ENCODE peak calls at places on chromosomes 6 and 20, in nine cellular contexts. W is aorta; T is H7; R is A549; N is GM12865; F is right lobe of liver; M is CD8-positive, alpha-beta memory T cell; C is IMR-90; A is small intestine. Z is an unnamed sample.

GRCh38 chr6:146149770-146150169 is 120.9 kb downstream of the GRM1 start:
- DNase-seq in C (no peak), N (no peak), F (no peak), T (no peak), A (no peak), M (no peak), W (no peak), R (no peak), Z (no peak)

GRCh38 chr20:4952229-4952628 is 49.1 kb downstream of the SLC23A2 start:
- DNase-seq in W (no peak), R (no peak), C (no peak), F (no peak), M (no peak), A (no peak), T (no peak), N (no peak), Z (no peak)

GRCh38 chr6:55713411-55713810 is 134.4 kb upstream of the HMGCLL1 start:
- DNase-seq in C (peak), T (no peak), M (no peak), F (no peak), N (peak), R (peak), A (peak), W (no peak), Z (peak)

GRCh38 chr6:161922631-161923119 is 648.8 kb upstream of the AGPAT4 start:
- DNase-seq in A (peak), C (peak), F (peak), N (peak), M (no peak), R (peak), T (peak), W (no peak), Z (peak)

GRCh38 chr20:50189681-50190250 is 864 bp upstream of the CEBPB start:
- DNase-seq in T (peak), N (no peak), F (peak), A (peak), M (peak), R (peak), W (peak), C (no peak), Z (peak)

GRCh38 chr20:3889489-3890409 is 562 bp downstream of the PANK2 start:
- DNase-seq in A (peak), T (peak), M (peak), F (peak), C (no peak), R (peak), W (peak), N (peak), Z (peak)

GRCh38 chr20:45343867-45344721 is 4.1 kb downstream of the SDC4 start:
- DNase-seq in M (no peak), W (peak), R (peak), T (no peak), F (peak), N (no peak), A (peak), C (peak), Z (peak)

GRCh38 chr20:57032847-57033246 is 233.6 kb downstream of the BMP7 start:
- DNase-seq in T (no peak), W (no peak), N (no peak), F (no peak), A (no peak), C (no peak), R (no peak), M (no peak), Z (no peak)

GRCh38 chr6:11770546-11771466 is 7.8 kb downstream of the ADTRP start:
- DNase-seq in M (no peak), A (peak), F (peak), T (peak), N (peak), W (peak), C (peak), R (peak), Z (peak)

GRCh38 chr6:36947570-36948351 is 6.8 kb upstream of the PI16 start:
- DNase-seq in A (no peak), R (no peak), C (peak), W (no peak), M (peak), T (no peak), N (no peak), F (peak), Z (no peak)

GRCh38 chr6:132907915-132908314 is 93.5 kb downstream of the RPS12 start:
- DNase-seq in R (no peak), W (no peak), F (no peak), C (peak), N (no peak), T (no peak), A (no peak), M (no peak), Z (peak)

GRCh38 chr20:10219452-10219791 is 792 bp downstream of the SNAP25 start:
- DNase-seq in R (peak), F (peak), A (peak), T (peak), M (peak), W (peak), N (peak), C (peak), Z (peak)

GRCh38 chr6:143180205-143180604 is 119.5 kb downstream of the AIG1 start:
- DNase-seq in W (no peak), C (no peak), M (no peak), F (no peak), T (no peak), A (no peak), N (no peak), R (no peak), Z (no peak)

GRCh38 chr6:163626073-163626867 is 211.8 kb downstream of the QKI start:
- DNase-seq in M (no peak), R (no peak), A (no peak), T (no peak), N (no peak), F (no peak), C (no peak), W (no peak), Z (no peak)

GRCh38 chr6:16239798-16240123 is 1.4 kb downstream of the GMPR start:
- DNase-seq in W (no peak), M (no peak), N (no peak), A (peak), C (peak), T (peak), F (peak), R (peak), Z (no peak)

GRCh38 chr20:47233333-47234188 is 122.9 kb downstream of the ZMYND8 start:
- DNase-seq in F (peak), M (no peak), N (no peak), R (no peak), A (no peak), C (peak), W (no peak), T (no peak), Z (peak)

GRCh38 chr6:31143148-31143547 is 4.3 kb upstream of the PSORS1C2 start:
- DNase-seq in R (no peak), A (no peak), N (no peak), C (peak), W (peak), M (no peak), F (no peak), T (peak), Z (peak)

GRCh38 chr6:53546256-53546655 is 1.4 kb upstream of the GCLC start:
- DNase-seq in N (no peak), A (no peak), M (no peak), C (peak), R (no peak), T (no peak), F (no peak), W (no peak), Z (peak)

GRCh38 chr6:31780507-31781243 is 3.5 kb upstream of the VWA7 start:
- DNase-seq in W (no peak), T (peak), C (no peak), A (no peak), N (no peak), F (no peak), M (no peak), R (no peak), Z (no peak)

GRCh38 chr6:100344761-100345160 is 120.0 kb downstream of the SIM1 start:
- DNase-seq in C (peak), W (no peak), M (no peak), R (no peak), F (no peak), T (no peak), A (no peak), N (no peak), Z (peak)

GRCh38 chr20:34083137-34083536 is 28.9 kb downstream of the EIF2S2 start:
- DNase-seq in T (no peak), F (peak), N (no peak), A (peak), C (peak), R (peak), W (peak), M (no peak), Z (peak)

GRCh38 chr6:16901777-16902176 is 140.5 kb upstream of the ATXN1 start:
- DNase-seq in R (no peak), M (no peak), W (peak), N (no peak), C (peak), T (no peak), F (peak), A (no peak), Z (peak)

GRCh38 chr20:57616143-57616951 is 3.9 kb downstream of the ZBP1 start:
- DNase-seq in C (no peak), A (no peak), M (no peak), W (peak), N (no peak), T (peak), R (no peak), F (no peak), Z (no peak)

GRCh38 chr6:96466149-96466863 is 55.3 kb upstream of the UFL1 start:
- DNase-seq in M (no peak), A (no peak), W (no peak), T (no peak), R (no peak), C (no peak), F (no peak), N (peak), Z (no peak)

GRCh38 chr6:6085928-6086668 is 79.4 kb upstream of the NRN1 start:
- DNase-seq in T (peak), C (no peak), A (no peak), M (no peak), N (peak), F (no peak), W (peak), R (no peak), Z (no peak)

GRCh38 chr6:14986370-14986769 is 259.5 kb upstream of the JARID2 start:
- DNase-seq in A (peak), W (no peak), C (no peak), F (no peak), N (no peak), M (no peak), R (no peak), T (no peak), Z (no peak)

GRCh38 chr6:138620630-138621029 is 121.3 kb upstream of the NHSL1 start:
- DNase-seq in M (no peak), N (no peak), W (no peak), T (no peak), R (no peak), C (no peak), A (no peak), F (no peak), Z (no peak)

GRCh38 chr20:4681441-4681840 is 40.3 kb upstream of the PRND start:
- DNase-seq in A (no peak), C (no peak), T (no peak), F (no peak), N (no peak), W (no peak), M (no peak), R (no peak), Z (no peak)

GRCh38 chr6:83365931-83366330 is 64.9 kb downstream of the ME1 start:
- DNase-seq in R (no peak), M (no peak), N (no peak), T (no peak), W (no peak), C (peak), A (peak), F (no peak), Z (peak)

GRCh38 chr20:32440069-32440757 is 82.1 kb downstream of the ASXL1 start:
- DNase-seq in F (peak), W (no peak), M (no peak), N (no peak), T (peak), A (no peak), C (no peak), R (no peak), Z (no peak)

GRCh38 chr6:101396552-101397173 is 3.2 kb downstream of the GRIK2 start:
- DNase-seq in N (peak), M (no peak), W (peak), A (peak), R (peak), F (peak), C (peak), T (peak), Z (peak)

GRCh38 chr20:24895898-24896658 is 53.0 kb upstream of the CST7 start:
- DNase-seq in R (no peak), M (no peak), F (no peak), W (no peak), T (no peak), N (no peak), C (no peak), A (no peak), Z (no peak)

GRCh38 chr6:121847806-121848522 is 412.5 kb downstream of the GJA1 start:
- DNase-seq in M (no peak), A (no peak), T (no peak), W (no peak), R (no peak), N (no peak), C (no peak), F (no peak), Z (no peak)

GRCh38 chr20:24943196-24943595 is 5.9 kb upstream of the CST7 start:
- DNase-seq in F (no peak), R (no peak), T (no peak), A (no peak), W (no peak), M (no peak), N (no peak), C (no peak), Z (no peak)

GRCh38 chr6:138837246-138837645 is 41.4 kb downstream of the ECT2L start:
- DNase-seq in W (no peak), R (no peak), F (no peak), M (no peak), N (no peak), C (no peak), A (no peak), T (no peak), Z (no peak)

GRCh38 chr20:17611290-17611539 is 41.3 kb downstream of the DSTN start:
- DNase-seq in R (peak), T (no peak), F (no peak), N (no peak), C (no peak), W (no peak), A (peak), M (no peak), Z (no peak)

GRCh38 chr6:164005312-164005711 is 590.8 kb downstream of the QKI start:
- DNase-seq in C (no peak), M (no peak), F (no peak), A (no peak), R (no peak), N (no peak), W (no peak), T (no peak), Z (no peak)

GRCh38 chr6:47242483-47243386 is 67.0 kb downstream of the TNFRSF21 start:
- DNase-seq in C (peak), T (peak), F (peak), N (peak), M (no peak), A (peak), R (peak), W (peak), Z (peak)
- H3K4me3 ChIP-seq in C (no peak), T (no peak), F (no peak), N (no peak), M (no peak), A (no peak), R (no peak), W (no peak), Z (no peak)

GRCh38 chr6:23498013-23498412 is 628.0 kb upstream of the NRSN1 start:
- DNase-seq in F (no peak), W (no peak), T (no peak), M (no peak), A (no peak), C (peak), R (no peak), N (no peak), Z (peak)

GRCh38 chr6:23499549-23499948 is 626.5 kb upstream of the NRSN1 start:
- DNase-seq in M (no peak), T (no peak), N (no peak), F (no peak), C (no peak), A (no peak), R (no peak), W (no peak), Z (no peak)

GRCh38 chr6:23494367-23494766 is 631.6 kb upstream of the NRSN1 start:
- DNase-seq in R (no peak), T (no peak), N (no peak), W (no peak), C (no peak), M (no peak), A (no peak), F (no peak), Z (no peak)
- H3K4me3 ChIP-seq in R (no peak), T (no peak), N (no peak), W (no peak), C (no peak), M (no peak), A (no peak), F (no peak), Z (no peak)

GRCh38 chr6:71404967-71405278 is 116.3 kb downstream of the OGFRL1 start:
- DNase-seq in M (no peak), W (no peak), C (no peak), F (no peak), R (no peak), T (no peak), N (no peak), A (no peak), Z (no peak)

GRCh38 chr6:71404145-71404966 is 115.7 kb downstream of the OGFRL1 start:
- DNase-seq in R (peak), A (peak), T (no peak), F (no peak), N (no peak), W (no peak), C (peak), M (no peak), Z (peak)

GRCh38 chr6:71405416-71405815 is 116.8 kb downstream of the OGFRL1 start:
- DNase-seq in F (no peak), N (no peak), M (no peak), T (no peak), C (no peak), R (no peak), W (no peak), A (no peak), Z (no peak)

GRCh38 chr6:71402101-71402500 is 113.5 kb downstream of the OGFRL1 start:
- DNase-seq in N (no peak), M (no peak), C (no peak), T (no peak), W (no peak), R (no peak), F (no peak), A (no peak), Z (no peak)

GRCh38 chr6:71403422-71404134 is 115.0 kb downstream of the OGFRL1 start:
- DNase-seq in A (no peak), W (no peak), C (no peak), R (no peak), F (no peak), M (no peak), N (no peak), T (no peak), Z (no peak)
- H3K4me3 ChIP-seq in A (no peak), W (no peak), C (peak), R (peak), F (no peak), M (no peak), N (no peak), T (no peak), Z (no peak)

GRCh38 chr6:144582939-144583613 is 297.9 kb downstream of the UTRN start:
- DNase-seq in R (no peak), N (peak), T (no peak), M (no peak), A (peak), F (peak), C (peak), W (peak), Z (peak)
- H3K4me3 ChIP-seq in R (no peak), N (peak), T (no peak), M (peak), A (peak), F (no peak), C (peak), W (no peak), Z (peak)

DNA sequence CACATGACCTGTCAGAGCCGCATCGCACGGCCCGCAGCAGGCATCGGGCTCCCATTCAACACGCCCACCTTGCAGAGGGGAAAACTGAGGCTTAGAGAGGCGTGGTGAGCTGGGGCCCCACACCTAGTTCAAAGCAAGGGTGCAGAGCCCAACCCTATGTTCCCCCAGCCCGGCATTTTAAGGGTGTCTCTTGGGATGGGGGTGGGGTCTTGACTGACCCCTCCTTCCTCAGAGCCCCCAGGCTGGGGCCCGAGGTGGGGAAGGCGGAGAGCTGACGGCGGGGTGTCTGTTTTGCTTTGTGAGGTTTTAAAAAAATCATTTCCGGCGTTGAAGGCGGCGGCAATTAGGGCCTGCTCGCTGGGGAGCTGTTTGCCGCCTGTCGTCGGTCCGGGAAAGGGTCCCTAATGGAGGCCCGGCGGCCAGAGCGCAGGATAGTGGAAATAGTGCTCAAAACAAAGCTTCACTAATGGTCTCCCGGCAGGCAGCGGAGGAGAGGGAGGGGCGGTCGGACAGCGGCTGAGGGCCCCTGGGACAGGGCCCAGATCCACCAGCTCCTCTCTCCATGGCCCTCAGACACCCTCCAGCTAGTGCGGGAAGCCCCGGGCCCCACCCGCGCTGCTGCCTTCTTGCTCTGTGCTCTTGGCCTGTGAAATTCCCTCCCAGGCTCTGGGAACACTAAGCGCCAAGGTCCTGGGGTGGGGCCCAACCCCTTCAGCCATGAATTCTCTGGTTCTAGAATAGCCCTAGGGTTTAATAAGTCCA is 11.9 kb downstream of the VSTM2L start:
- DNase-seq in T (peak), M (no peak), R (no peak), C (no peak), W (no peak), N (peak), F (no peak), A (no peak), Z (no peak)
- H3K4me3 ChIP-seq in T (peak), M (peak), R (no peak), C (no peak), W (no peak), N (no peak), F (no peak), A (no peak), Z (no peak)

GRCh38 chr6:122997541-122998150 is 1.6 kb downstream of the CLVS2 start:
- DNase-seq in T (no peak), F (no peak), W (no peak), N (no peak), A (no peak), M (no peak), R (no peak), C (no peak), Z (no peak)

GRCh38 chr6:122994256-122994655 is 1.8 kb upstream of the CLVS2 start:
- DNase-seq in F (no peak), R (no peak), N (no peak), T (no peak), A (no peak), M (no peak), W (no peak), C (no peak), Z (no peak)

GRCh38 chr6:122998403-122998965 is 2.4 kb downstream of the CLVS2 start:
- DNase-seq in T (no peak), F (no peak), C (no peak), A (no peak), W (no peak), R (no peak), N (no peak), M (no peak), Z (no peak)

GRCh38 chr6:122996797-122997520 is 924 bp downstream of the CLVS2 start:
- DNase-seq in A (no peak), N (no peak), M (no peak), C (no peak), W (no peak), T (no peak), F (no peak), R (no peak), Z (no peak)

GRCh38 chr6:122995930-122996796 is at the start of gene CLVS2:
- DNase-seq in A (no peak), R (peak), W (no peak), T (peak), F (no peak), N (no peak), M (no peak), C (no peak), Z (peak)
- H3K4me3 ChIP-seq in A (no peak), R (peak), W (no peak), T (peak), F (no peak), N (no peak), M (no peak), C (no peak), Z (peak)

Z was measured in foreskin fibroblast.